ENCODE peak calls at places on chromosomes 7 and 10, in four cellular contexts. C, V, A and T are unnamed samples.

GRCh38 chr10:5447611-5448071 is 35.3 kb downstream of the NET1 start:
- DNase-seq in C (no peak), V (no peak), A (no peak), T (no peak)

GRCh38 chr10:87578799-87579401 is 74.2 kb downstream of the MINPP1 start:
- DNase-seq in C (no peak), V (no peak), A (no peak), T (no peak)

GRCh38 chr7:152760384-152761115 is 998 bp downstream of the ACTR3B start:
- DNase-seq in C (no peak), V (no peak), A (no peak), T (no peak)

GRCh38 chr7:149875396-149875795 is 1.6 kb downstream of the ATP6V0E2 start:
- DNase-seq in C (no peak), V (no peak), A (no peak), T (no peak)

GRCh38 chr10:94092848-94093247 is 99.1 kb downstream of the PLCE1 start:
- DNase-seq in C (no peak), V (no peak), A (no peak), T (no peak)

GRCh38 chr7:151755131-151755787 is 121.7 kb downstream of the PRKAG2 start:
- DNase-seq in C (no peak), V (no peak), A (no peak), T (no peak)

GRCh38 chr7:130397056-130397455 is 16.8 kb downstream of the CPA1 start:
- DNase-seq in C (no peak), V (no peak), A (no peak), T (no peak)

GRCh38 chr10:62869958-62870357 is 53.8 kb upstream of the EGR2 start:
- DNase-seq in C (no peak), V (no peak), A (no peak), T (no peak)

GRCh38 chr10:124739119-124739921 is 4.9 kb downstream of the FAM53B start:
- DNase-seq in C (no peak), V (no peak), A (no peak), T (no peak)

GRCh38 chr10:17235136-17235535 is 7.1 kb downstream of the VIM start:
- DNase-seq in C (no peak), V (no peak), A (no peak), T (no peak)

GRCh38 chr10:79221110-79222051 is 125.9 kb upstream of the PPIF start:
- DNase-seq in C (peak), V (peak), A (no peak), T (no peak)

DNA sequence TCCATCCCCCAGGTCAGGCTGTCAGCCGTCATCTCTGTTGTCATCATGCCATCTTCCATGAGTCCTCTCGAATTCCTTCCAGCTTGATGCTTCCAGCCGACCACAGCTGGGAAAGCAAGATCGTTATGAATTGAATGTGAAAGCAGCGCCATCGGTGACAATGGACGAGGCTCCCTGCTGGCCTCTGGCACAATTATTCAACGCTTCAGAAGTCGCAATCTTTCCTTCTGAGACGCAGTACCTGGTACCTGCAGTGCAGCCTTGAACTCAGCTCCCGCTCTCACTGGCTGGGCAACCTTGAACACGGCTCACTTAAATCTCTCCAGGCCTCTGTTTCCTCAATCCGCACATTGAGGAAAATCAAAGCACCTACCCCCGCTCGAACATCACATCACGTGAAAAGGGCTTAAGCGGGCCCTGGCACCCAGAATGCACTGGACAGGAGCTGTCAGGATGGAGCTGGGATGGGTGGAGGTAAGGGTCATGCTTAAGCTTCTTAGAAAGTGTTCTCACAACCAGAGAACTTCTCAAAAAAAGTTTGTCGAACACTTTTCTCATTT is 55.8 kb upstream of the MGMT start:
- DNase-seq in C (no peak), V (peak), A (no peak), T (no peak)
- TF ChIP-seq CTCF in C (no peak), V (no peak), A (no peak), T (no peak)

GRCh38 chr7:2558620-2559282 is at the start of gene IQCE:
- DNase-seq in C (peak), V (peak), A (peak), T (peak)
- TF ChIP-seq CTCF in C (no peak), V (no peak), A (no peak), T (no peak)

DNA sequence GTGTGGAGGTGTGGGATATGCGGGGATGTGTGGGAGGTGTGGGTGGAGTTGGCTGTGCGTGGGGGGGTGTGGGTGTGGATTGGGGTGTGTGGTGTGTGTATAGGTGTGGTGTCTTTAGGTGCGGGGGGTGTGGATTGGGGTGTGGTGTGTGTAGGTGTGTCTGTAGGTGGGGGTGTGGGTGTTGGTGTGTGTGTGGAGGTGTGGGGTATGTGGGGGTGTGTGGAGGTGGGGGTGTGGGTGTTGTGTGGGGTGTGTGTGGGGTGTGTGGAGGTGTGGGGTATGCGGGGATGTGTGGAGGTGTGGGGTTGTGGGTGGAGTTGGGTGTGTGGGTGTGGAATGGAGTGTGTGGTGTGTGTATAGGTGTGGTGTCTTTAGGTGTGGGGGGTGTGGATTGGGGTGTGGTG is 33.9 kb downstream of the SPDYE17 start:
- DNase-seq in C (peak), V (no peak), A (no peak), T (no peak)
- TF ChIP-seq CTCF in C (no peak), V (no peak), A (no peak), T (no peak)

DNA sequence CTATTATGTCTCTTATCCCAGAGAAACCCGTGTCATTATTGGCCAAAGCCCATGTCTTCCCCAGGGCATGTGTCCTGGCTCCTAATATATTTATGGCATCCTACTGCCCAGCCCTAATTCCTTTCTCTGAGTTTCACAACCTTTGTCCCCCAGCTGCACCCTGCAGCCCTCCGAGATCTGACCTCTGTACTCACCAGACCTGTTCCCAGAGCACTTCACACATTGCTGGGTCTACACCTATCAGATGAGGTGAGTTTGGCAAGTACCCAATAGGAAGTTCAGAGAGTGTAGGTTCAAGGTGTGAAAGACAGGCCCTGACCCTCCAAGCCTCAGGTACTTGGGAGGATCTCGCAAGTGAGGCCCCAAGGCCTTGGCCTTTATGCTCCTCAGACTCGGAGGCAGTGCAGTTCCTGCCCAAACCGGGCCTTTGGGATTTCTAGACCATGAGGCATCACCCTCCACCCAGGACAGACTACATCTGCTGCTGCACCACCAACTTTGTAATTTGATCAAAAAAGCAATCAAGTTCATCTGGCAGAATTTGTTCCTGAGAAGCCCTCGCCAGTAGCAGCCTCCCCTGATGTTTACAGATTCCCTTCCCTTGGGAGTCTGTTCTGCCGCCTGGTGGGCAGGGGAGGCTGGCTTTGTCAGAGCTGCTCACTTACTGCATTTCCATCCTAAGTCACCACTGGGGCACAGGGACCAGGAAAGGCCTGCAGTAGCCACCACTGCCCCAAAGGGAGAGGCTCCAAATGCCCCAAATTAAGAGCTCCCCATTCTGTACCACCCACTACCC is 2.2 kb downstream of the CAMK2G start:
- DNase-seq in C (no peak), V (no peak), A (no peak), T (no peak)
- TF ChIP-seq CTCF in C (no peak), V (no peak), A (no peak), T (peak)